ENCODE peak calls at places on chromosomes 12 and 14, in six cellular contexts. One of them, this sample, is unnamed.

GRCh38 chr12:74449872-74450271 is 87.8 kb upstream of the ATXN7L3B start:
- DNase-seq in A549: no peak
- DNase-seq in epithelial cell of esophagus: peak
- DNase-seq in astrocyte of the cerebellum: peak
- DNase-seq in sigmoid colon: no peak
- DNase-seq in heart right ventricle: no peak
- DNase-seq in this sample: no peak

GRCh38 chr14:91387996-91388395 is 29.6 kb downstream of the CCDC88C start:
- DNase-seq in epithelial cell of esophagus: no peak
- DNase-seq in A549: no peak
- DNase-seq in astrocyte of the cerebellum: no peak
- DNase-seq in sigmoid colon: no peak
- DNase-seq in heart right ventricle: no peak
- DNase-seq in this sample: no peak

GRCh38 chr12:20184514-20184913 is 183.8 kb upstream of the PDE3A start:
- DNase-seq in epithelial cell of esophagus: no peak
- DNase-seq in A549: no peak
- DNase-seq in astrocyte of the cerebellum: no peak
- DNase-seq in heart right ventricle: no peak
- DNase-seq in sigmoid colon: no peak
- DNase-seq in this sample: no peak

GRCh38 chr12:34287437-34287836 is 265.1 kb downstream of the ALG10 start:
- DNase-seq in A549: no peak
- DNase-seq in heart right ventricle: no peak
- DNase-seq in epithelial cell of esophagus: no peak
- DNase-seq in sigmoid colon: no peak
- DNase-seq in astrocyte of the cerebellum: no peak
- DNase-seq in this sample: no peak

GRCh38 chr12:109464642-109465351 is 12.3 kb downstream of the KCTD10 start:
- DNase-seq in astrocyte of the cerebellum: no peak
- DNase-seq in A549: no peak
- DNase-seq in heart right ventricle: no peak
- DNase-seq in sigmoid colon: peak
- DNase-seq in epithelial cell of esophagus: no peak
- DNase-seq in this sample: no peak

GRCh38 chr14:101761881-101762529 is 496 bp downstream of the PPP2R5C start:
- DNase-seq in astrocyte of the cerebellum: no peak
- DNase-seq in A549: peak
- DNase-seq in epithelial cell of esophagus: peak
- DNase-seq in sigmoid colon: peak
- DNase-seq in heart right ventricle: no peak
- DNase-seq in this sample: no peak

GRCh38 chr12:6384499-6385436 is 806 bp downstream of the LTBR start:
- DNase-seq in A549: no peak
- DNase-seq in epithelial cell of esophagus: no peak
- DNase-seq in astrocyte of the cerebellum: no peak
- DNase-seq in heart right ventricle: no peak
- DNase-seq in sigmoid colon: peak
- DNase-seq in this sample: no peak

GRCh38 chr14:24347140-24347539 is 7.3 kb upstream of the RIPK3 start:
- DNase-seq in sigmoid colon: no peak
- DNase-seq in heart right ventricle: no peak
- DNase-seq in astrocyte of the cerebellum: no peak
- DNase-seq in epithelial cell of esophagus: no peak
- DNase-seq in A549: no peak
- DNase-seq in this sample: no peak

GRCh38 chr14:100297320-100298300 is 8.6 kb downstream of the SLC25A29 start:
- DNase-seq in sigmoid colon: peak
- DNase-seq in epithelial cell of esophagus: no peak
- DNase-seq in heart right ventricle: peak
- DNase-seq in astrocyte of the cerebellum: peak
- DNase-seq in A549: no peak
- DNase-seq in this sample: peak

GRCh38 chr12:11714626-11715025 is 65.2 kb downstream of the ETV6 start:
- DNase-seq in heart right ventricle: no peak
- DNase-seq in sigmoid colon: no peak
- DNase-seq in A549: no peak
- DNase-seq in astrocyte of the cerebellum: no peak
- DNase-seq in epithelial cell of esophagus: no peak
- DNase-seq in this sample: no peak

GRCh38 chr14:76314521-76314951 is 61.4 kb upstream of the ESRRB start:
- DNase-seq in A549: no peak
- DNase-seq in sigmoid colon: peak
- DNase-seq in epithelial cell of esophagus: no peak
- DNase-seq in astrocyte of the cerebellum: no peak
- DNase-seq in heart right ventricle: no peak
- DNase-seq in this sample: no peak

GRCh38 chr12:51817027-51817953 is 31.2 kb downstream of the FIGNL2 start:
- DNase-seq in astrocyte of the cerebellum: no peak
- DNase-seq in epithelial cell of esophagus: no peak
- DNase-seq in A549: no peak
- DNase-seq in sigmoid colon: no peak
- DNase-seq in heart right ventricle: no peak
- DNase-seq in this sample: no peak

GRCh38 chr12:80472912-80473500 is 29.0 kb downstream of the PTPRQ start:
- DNase-seq in astrocyte of the cerebellum: peak
- DNase-seq in epithelial cell of esophagus: peak
- DNase-seq in heart right ventricle: no peak
- DNase-seq in sigmoid colon: no peak
- DNase-seq in A549: peak
- DNase-seq in this sample: no peak

GRCh38 chr14:68748260-68748659 is 44.6 kb downstream of the ZFP36L1 start:
- DNase-seq in epithelial cell of esophagus: no peak
- DNase-seq in astrocyte of the cerebellum: no peak
- DNase-seq in heart right ventricle: no peak
- DNase-seq in A549: no peak
- DNase-seq in sigmoid colon: no peak
- DNase-seq in this sample: no peak

GRCh38 chr12:15336772-15337553 is 14.7 kb downstream of the PTPRO start:
- DNase-seq in sigmoid colon: no peak
- DNase-seq in A549: no peak
- DNase-seq in heart right ventricle: no peak
- DNase-seq in epithelial cell of esophagus: peak
- DNase-seq in astrocyte of the cerebellum: peak
- DNase-seq in this sample: no peak

GRCh38 chr12:31562594-31563328 is 28.2 kb downstream of the DENND5B start:
- DNase-seq in sigmoid colon: no peak
- DNase-seq in heart right ventricle: no peak
- DNase-seq in astrocyte of the cerebellum: no peak
- DNase-seq in epithelial cell of esophagus: no peak
- DNase-seq in A549: no peak
- DNase-seq in this sample: no peak

GRCh38 chr12:3752096-3752709 is 706 bp downstream of the CRACR2A start:
- DNase-seq in epithelial cell of esophagus: no peak
- DNase-seq in A549: no peak
- DNase-seq in heart right ventricle: peak
- DNase-seq in sigmoid colon: no peak
- DNase-seq in astrocyte of the cerebellum: no peak
- DNase-seq in this sample: peak

GRCh38 chr14:72594099-72594901 is 299.6 kb downstream of the DPF3 start:
- DNase-seq in epithelial cell of esophagus: no peak
- DNase-seq in A549: no peak
- DNase-seq in sigmoid colon: peak
- DNase-seq in heart right ventricle: no peak
- DNase-seq in astrocyte of the cerebellum: no peak
- DNase-seq in this sample: no peak

GRCh38 chr12:27999521-27999920 is 27.0 kb upstream of the PTHLH start:
- DNase-seq in astrocyte of the cerebellum: no peak
- DNase-seq in epithelial cell of esophagus: peak
- DNase-seq in A549: no peak
- DNase-seq in sigmoid colon: no peak
- DNase-seq in heart right ventricle: no peak
- DNase-seq in this sample: no peak

GRCh38 chr12:67546718-67547117 is 101.8 kb upstream of the DYRK2 start:
- DNase-seq in A549: no peak
- DNase-seq in epithelial cell of esophagus: no peak
- DNase-seq in sigmoid colon: no peak
- DNase-seq in astrocyte of the cerebellum: no peak
- DNase-seq in heart right ventricle: no peak
- DNase-seq in this sample: no peak

GRCh38 chr12:71938728-71939385 is at the start of gene TPH2:
- DNase-seq in astrocyte of the cerebellum: peak
- DNase-seq in A549: peak
- DNase-seq in heart right ventricle: peak
- DNase-seq in sigmoid colon: no peak
- DNase-seq in epithelial cell of esophagus: peak
- DNase-seq in this sample: peak

GRCh38 chr12:6567824-6568617 is at the start of gene NOP2:
- DNase-seq in epithelial cell of esophagus: peak
- DNase-seq in astrocyte of the cerebellum: peak
- DNase-seq in sigmoid colon: peak
- DNase-seq in heart right ventricle: peak
- DNase-seq in A549: peak
- DNase-seq in this sample: peak

DNA sequence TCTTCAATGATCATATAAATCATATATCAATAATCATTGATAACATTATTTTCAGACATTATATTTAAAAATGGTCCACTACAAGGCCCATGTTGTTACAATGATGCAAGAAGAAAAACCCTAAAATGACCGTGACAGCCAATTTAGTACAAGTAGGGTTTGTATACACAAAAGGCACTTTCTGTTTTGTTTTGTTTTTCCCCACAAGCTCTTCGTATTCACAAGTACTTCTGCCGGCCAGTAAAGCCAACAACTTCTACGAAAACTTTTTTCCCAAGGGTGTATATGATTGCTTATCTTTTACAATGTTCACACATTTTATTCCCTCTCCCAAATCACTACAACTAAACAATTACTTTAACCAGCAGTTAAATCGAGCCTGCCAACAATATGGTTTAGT is 9.6 kb downstream of the PTPRB start:
- DNase-seq in sigmoid colon: no peak
- DNase-seq in A549: no peak
- DNase-seq in epithelial cell of esophagus: no peak
- DNase-seq in astrocyte of the cerebellum: no peak
- DNase-seq in heart right ventricle: no peak
- DNase-seq in this sample: no peak
- H3K4me3 ChIP-seq in sigmoid colon: no peak
- H3K4me3 ChIP-seq in A549: no peak
- H3K4me3 ChIP-seq in epithelial cell of esophagus: no peak
- H3K4me3 ChIP-seq in astrocyte of the cerebellum: no peak
- H3K4me3 ChIP-seq in heart right ventricle: peak
- H3K4me3 ChIP-seq in this sample: no peak

GRCh38 chr12:53749986-53750811 is 1.6 kb downstream of the CISTR start:
- DNase-seq in heart right ventricle: no peak
- DNase-seq in A549: no peak
- DNase-seq in epithelial cell of esophagus: no peak
- DNase-seq in astrocyte of the cerebellum: no peak
- DNase-seq in sigmoid colon: no peak
- DNase-seq in this sample: no peak
- H3K4me3 ChIP-seq in heart right ventricle: no peak
- H3K4me3 ChIP-seq in A549: no peak
- H3K4me3 ChIP-seq in epithelial cell of esophagus: no peak
- H3K4me3 ChIP-seq in astrocyte of the cerebellum: no peak
- H3K4me3 ChIP-seq in sigmoid colon: peak
- H3K4me3 ChIP-seq in this sample: no peak

DNA sequence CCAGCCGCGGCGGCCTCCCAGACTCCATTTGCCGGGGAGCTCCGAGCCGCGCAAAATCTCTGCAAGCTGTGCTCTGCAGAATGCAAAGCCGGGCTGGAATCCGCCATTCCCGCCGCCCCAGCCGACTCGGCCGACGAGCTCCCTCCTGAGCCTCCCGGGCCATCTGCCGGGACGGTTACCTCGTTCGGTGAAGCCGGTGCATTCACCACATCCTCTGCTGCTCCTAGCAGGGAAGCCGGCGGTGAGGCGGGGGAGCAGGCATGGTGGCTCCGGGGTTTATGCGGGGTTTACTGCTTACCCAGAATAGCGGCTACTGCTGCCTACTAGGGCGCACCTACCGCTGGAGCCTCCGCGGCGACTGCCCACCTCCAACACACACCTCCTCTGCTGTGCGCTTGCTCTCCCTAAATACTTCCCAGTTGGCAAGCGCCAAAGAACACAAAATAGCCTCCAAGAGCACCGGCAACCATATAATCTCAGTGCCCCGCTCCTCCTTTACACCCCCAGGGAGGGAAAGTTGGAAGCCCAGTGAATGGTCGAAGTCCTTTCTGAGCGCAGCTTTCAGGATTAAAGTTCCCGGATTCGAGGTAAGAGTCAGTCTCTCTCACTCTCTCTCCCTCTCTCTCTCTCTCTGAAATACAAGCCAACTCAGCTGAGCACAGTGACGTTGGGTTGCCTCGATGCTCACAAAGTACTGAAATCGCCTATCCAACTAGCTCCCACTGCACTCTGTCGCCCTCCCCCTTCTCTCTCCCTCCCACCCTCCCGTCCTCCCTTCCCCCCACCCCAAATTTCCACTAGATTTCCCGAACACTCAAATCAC is at the start of gene TBX5:
- DNase-seq in epithelial cell of esophagus: no peak
- DNase-seq in sigmoid colon: no peak
- DNase-seq in heart right ventricle: peak
- DNase-seq in astrocyte of the cerebellum: no peak
- DNase-seq in A549: no peak
- DNase-seq in this sample: no peak
- H3K4me3 ChIP-seq in epithelial cell of esophagus: no peak
- H3K4me3 ChIP-seq in sigmoid colon: no peak
- H3K4me3 ChIP-seq in heart right ventricle: peak
- H3K4me3 ChIP-seq in astrocyte of the cerebellum: no peak
- H3K4me3 ChIP-seq in A549: peak
- H3K4me3 ChIP-seq in this sample: peak

DNA sequence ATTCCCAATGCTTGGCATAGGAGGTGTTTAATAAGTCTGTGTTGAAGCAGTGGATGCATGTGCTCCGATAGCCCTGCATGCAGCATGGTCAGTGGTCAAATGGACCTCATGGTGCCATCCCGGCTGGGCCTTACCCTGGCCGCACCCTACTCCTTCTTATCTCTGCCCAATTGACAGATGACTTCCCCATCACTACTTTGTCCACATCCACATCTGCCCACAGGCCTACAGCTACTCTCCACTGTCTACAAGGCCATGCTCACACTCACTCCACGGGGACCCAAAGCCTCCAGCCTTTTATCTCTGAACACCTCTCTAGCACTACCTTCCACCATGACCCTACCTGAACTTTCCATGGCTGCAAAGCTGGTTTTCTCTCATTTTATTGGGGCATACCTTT is 11.5 kb downstream of the SERPINA11 start:
- DNase-seq in sigmoid colon: no peak
- DNase-seq in astrocyte of the cerebellum: no peak
- DNase-seq in A549: no peak
- DNase-seq in heart right ventricle: no peak
- DNase-seq in epithelial cell of esophagus: no peak
- DNase-seq in this sample: no peak
- H3K4me3 ChIP-seq in sigmoid colon: no peak
- H3K4me3 ChIP-seq in astrocyte of the cerebellum: no peak
- H3K4me3 ChIP-seq in A549: no peak
- H3K4me3 ChIP-seq in heart right ventricle: no peak
- H3K4me3 ChIP-seq in epithelial cell of esophagus: no peak
- H3K4me3 ChIP-seq in this sample: no peak

This sample was measured in lung.